ENCODE peak calls at places on chromosomes 7 and 10, in eight cellular contexts. One of them, this sample, is unnamed.
A peak's percentile ranks its signal among the peaks of the same experiment; 100 is the strongest.

GRCh38 chr7:103123529-103123928 is 25.4 kb downstream of the NAPEPLD start:
- DNase-seq in mucosa of descending colon: no peak
- DNase-seq in HCT116: no peak
- DNase-seq in sigmoid colon: no peak
- DNase-seq in Panc1: no peak
- DNase-seq in cardiac muscle cell: no peak
- DNase-seq in aorta: no peak
- DNase-seq in left ventricle myocardium inferior: no peak
- DNase-seq in this sample: no peak

GRCh38 chr10:18860591-18861205 is 187.9 kb upstream of the MALRD1 start:
- DNase-seq in mucosa of descending colon: no peak
- DNase-seq in HCT116: no peak
- DNase-seq in sigmoid colon: no peak
- DNase-seq in Panc1: no peak
- DNase-seq in cardiac muscle cell: no peak
- DNase-seq in aorta: no peak
- DNase-seq in left ventricle myocardium inferior: no peak
- DNase-seq in this sample: no peak

GRCh38 chr10:125373546-125373945 is 213.2 kb upstream of the CTBP2 start:
- DNase-seq in mucosa of descending colon: no peak
- DNase-seq in HCT116: no peak
- DNase-seq in sigmoid colon: no peak
- DNase-seq in Panc1: no peak
- DNase-seq in cardiac muscle cell: no peak
- DNase-seq in aorta: no peak
- DNase-seq in left ventricle myocardium inferior: no peak
- DNase-seq in this sample: no peak

GRCh38 chr10:74825371-74826141 is 844 bp upstream of the KAT6B start:
- DNase-seq in mucosa of descending colon: no peak
- DNase-seq in HCT116: no peak
- DNase-seq in sigmoid colon: no peak
- DNase-seq in Panc1: no peak
- DNase-seq in cardiac muscle cell: peak; percentile 82
- DNase-seq in aorta: no peak
- DNase-seq in left ventricle myocardium inferior: peak; percentile 66
- DNase-seq in this sample: no peak

GRCh38 chr10:4767033-4767814 is 58.8 kb upstream of the AKR1E2 start:
- DNase-seq in mucosa of descending colon: no peak
- DNase-seq in HCT116: peak; percentile 38
- DNase-seq in sigmoid colon: no peak
- DNase-seq in Panc1: peak; percentile 36
- DNase-seq in cardiac muscle cell: peak; percentile 52
- DNase-seq in aorta: no peak
- DNase-seq in left ventricle myocardium inferior: no peak
- DNase-seq in this sample: peak; percentile 26

GRCh38 chr7:21960922-21961321 is 15.2 kb upstream of the CDCA7L start:
- DNase-seq in mucosa of descending colon: no peak
- DNase-seq in HCT116: no peak
- DNase-seq in sigmoid colon: no peak
- DNase-seq in Panc1: no peak
- DNase-seq in cardiac muscle cell: no peak
- DNase-seq in aorta: no peak
- DNase-seq in left ventricle myocardium inferior: no peak
- DNase-seq in this sample: no peak

GRCh38 chr7:75055830-75056431 is 17.7 kb downstream of the RCC1L start:
- DNase-seq in mucosa of descending colon: no peak
- DNase-seq in HCT116: no peak
- DNase-seq in sigmoid colon: peak; percentile 82
- DNase-seq in Panc1: no peak
- DNase-seq in cardiac muscle cell: no peak
- DNase-seq in aorta: peak; percentile 76
- DNase-seq in left ventricle myocardium inferior: no peak
- DNase-seq in this sample: peak; percentile 79

GRCh38 chr10:77965294-77965693 is 38.7 kb upstream of the DLG5 start:
- DNase-seq in mucosa of descending colon: no peak
- DNase-seq in HCT116: no peak
- DNase-seq in sigmoid colon: no peak
- DNase-seq in Panc1: no peak
- DNase-seq in cardiac muscle cell: no peak
- DNase-seq in aorta: peak; percentile 3
- DNase-seq in left ventricle myocardium inferior: no peak
- DNase-seq in this sample: no peak

GRCh38 chr10:70320751-70321150 is 36.9 kb upstream of the NPFFR1 start:
- DNase-seq in mucosa of descending colon: no peak
- DNase-seq in HCT116: no peak
- DNase-seq in sigmoid colon: no peak
- DNase-seq in Panc1: no peak
- DNase-seq in cardiac muscle cell: no peak
- DNase-seq in aorta: no peak
- DNase-seq in left ventricle myocardium inferior: no peak
- DNase-seq in this sample: no peak

GRCh38 chr7:17320102-17320497 is 21.6 kb downstream of the AHR start:
- DNase-seq in mucosa of descending colon: no peak
- DNase-seq in HCT116: no peak
- DNase-seq in sigmoid colon: no peak
- DNase-seq in Panc1: no peak
- DNase-seq in cardiac muscle cell: no peak
- DNase-seq in aorta: no peak
- DNase-seq in left ventricle myocardium inferior: no peak
- DNase-seq in this sample: no peak
- H3K4me1 ChIP-seq in mucosa of descending colon: peaks cover under 1% of the 10 kb centered on the region
- H3K4me1 ChIP-seq in HCT116: peaks cover 2% of the 10 kb centered on the region
- H3K4me1 ChIP-seq in sigmoid colon: peaks cover 14% of the 10 kb centered on the region
- H3K4me1 ChIP-seq in Panc1: peaks cover 5% of the 10 kb centered on the region
- H3K4me1 ChIP-seq in cardiac muscle cell: peaks cover 11% of the 10 kb centered on the region
- H3K4me1 ChIP-seq in aorta: peaks cover 2% of the 10 kb centered on the region
- H3K4me1 ChIP-seq in left ventricle myocardium inferior: peaks cover 56% of the 10 kb centered on the region
- H3K4me1 ChIP-seq in this sample: no peaks in the 10 kb centered on the region

DNA sequence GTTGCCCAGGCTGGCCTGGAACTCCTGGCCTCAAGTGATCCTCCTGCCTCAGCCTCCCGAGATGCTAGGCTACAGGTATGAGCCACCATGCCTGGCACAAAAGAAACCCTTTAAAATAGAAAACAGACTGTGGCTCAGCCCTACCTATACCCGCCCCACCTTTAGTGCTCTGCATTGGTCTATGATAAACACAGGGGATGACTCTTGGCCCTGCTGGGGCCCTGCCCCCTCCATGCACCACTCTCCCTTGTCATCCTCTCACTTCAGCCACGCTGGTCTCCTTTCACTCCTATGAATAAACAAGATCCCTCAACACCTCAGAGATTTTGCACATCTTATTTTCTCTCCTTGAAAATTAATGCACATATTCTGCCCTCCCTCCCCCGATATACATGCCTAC is 251.4 kb upstream of the KLF14 start:
- DNase-seq in mucosa of descending colon: no peak
- DNase-seq in HCT116: no peak
- DNase-seq in sigmoid colon: no peak
- DNase-seq in Panc1: no peak
- DNase-seq in cardiac muscle cell: no peak
- DNase-seq in aorta: no peak
- DNase-seq in left ventricle myocardium inferior: no peak
- DNase-seq in this sample: no peak
- H3K4me1 ChIP-seq in mucosa of descending colon: peaks cover 16% of the 10 kb centered on the region
- H3K4me1 ChIP-seq in HCT116: peaks cover 78% of the 10 kb centered on the region
- H3K4me1 ChIP-seq in sigmoid colon: peaks cover 56% of the 10 kb centered on the region
- H3K4me1 ChIP-seq in Panc1: peaks cover 7% of the 10 kb centered on the region
- H3K4me1 ChIP-seq in cardiac muscle cell: no peaks in the 10 kb centered on the region
- H3K4me1 ChIP-seq in aorta: peaks cover 3% of the 10 kb centered on the region
- H3K4me1 ChIP-seq in left ventricle myocardium inferior: peaks cover 92% of the 10 kb centered on the region
- H3K4me1 ChIP-seq in this sample: peaks cover 14% of the 10 kb centered on the region

GRCh38 chr7:55502209-55502608 is 70.1 kb downstream of the VOPP1 start:
- DNase-seq in mucosa of descending colon: no peak
- DNase-seq in HCT116: no peak
- DNase-seq in sigmoid colon: no peak
- DNase-seq in Panc1: no peak
- DNase-seq in cardiac muscle cell: no peak
- DNase-seq in aorta: no peak
- DNase-seq in left ventricle myocardium inferior: no peak
- DNase-seq in this sample: no peak

GRCh38 chr7:55499591-55499990 is 72.7 kb downstream of the VOPP1 start:
- DNase-seq in mucosa of descending colon: no peak
- DNase-seq in HCT116: no peak
- DNase-seq in sigmoid colon: no peak
- DNase-seq in Panc1: no peak
- DNase-seq in cardiac muscle cell: no peak
- DNase-seq in aorta: no peak
- DNase-seq in left ventricle myocardium inferior: no peak
- DNase-seq in this sample: no peak

GRCh38 chr7:55498142-55498541 is 74.2 kb downstream of the VOPP1 start:
- DNase-seq in mucosa of descending colon: no peak
- DNase-seq in HCT116: no peak
- DNase-seq in sigmoid colon: no peak
- DNase-seq in Panc1: no peak
- DNase-seq in cardiac muscle cell: no peak
- DNase-seq in aorta: no peak
- DNase-seq in left ventricle myocardium inferior: no peak
- DNase-seq in this sample: no peak

GRCh38 chr7:55498770-55499169 is 73.5 kb downstream of the VOPP1 start:
- DNase-seq in mucosa of descending colon: no peak
- DNase-seq in HCT116: no peak
- DNase-seq in sigmoid colon: no peak
- DNase-seq in Panc1: no peak
- DNase-seq in cardiac muscle cell: no peak
- DNase-seq in aorta: no peak
- DNase-seq in left ventricle myocardium inferior: no peak
- DNase-seq in this sample: no peak

GRCh38 chr7:55500117-55500516 is 72.2 kb downstream of the VOPP1 start:
- DNase-seq in mucosa of descending colon: no peak
- DNase-seq in HCT116: no peak
- DNase-seq in sigmoid colon: no peak
- DNase-seq in Panc1: no peak
- DNase-seq in cardiac muscle cell: no peak
- DNase-seq in aorta: no peak
- DNase-seq in left ventricle myocardium inferior: no peak
- DNase-seq in this sample: no peak
- H3K4me1 ChIP-seq in mucosa of descending colon: no peaks in the 10 kb centered on the region
- H3K4me1 ChIP-seq in HCT116: peaks cover 7% of the 10 kb centered on the region
- H3K4me1 ChIP-seq in sigmoid colon: peaks cover 12% of the 10 kb centered on the region
- H3K4me1 ChIP-seq in Panc1: no peaks in the 10 kb centered on the region
- H3K4me1 ChIP-seq in cardiac muscle cell: peaks cover 31% of the 10 kb centered on the region
- H3K4me1 ChIP-seq in aorta: no peaks in the 10 kb centered on the region
- H3K4me1 ChIP-seq in left ventricle myocardium inferior: peaks cover 59% of the 10 kb centered on the region
- H3K4me1 ChIP-seq in this sample: no peaks in the 10 kb centered on the region

DNA sequence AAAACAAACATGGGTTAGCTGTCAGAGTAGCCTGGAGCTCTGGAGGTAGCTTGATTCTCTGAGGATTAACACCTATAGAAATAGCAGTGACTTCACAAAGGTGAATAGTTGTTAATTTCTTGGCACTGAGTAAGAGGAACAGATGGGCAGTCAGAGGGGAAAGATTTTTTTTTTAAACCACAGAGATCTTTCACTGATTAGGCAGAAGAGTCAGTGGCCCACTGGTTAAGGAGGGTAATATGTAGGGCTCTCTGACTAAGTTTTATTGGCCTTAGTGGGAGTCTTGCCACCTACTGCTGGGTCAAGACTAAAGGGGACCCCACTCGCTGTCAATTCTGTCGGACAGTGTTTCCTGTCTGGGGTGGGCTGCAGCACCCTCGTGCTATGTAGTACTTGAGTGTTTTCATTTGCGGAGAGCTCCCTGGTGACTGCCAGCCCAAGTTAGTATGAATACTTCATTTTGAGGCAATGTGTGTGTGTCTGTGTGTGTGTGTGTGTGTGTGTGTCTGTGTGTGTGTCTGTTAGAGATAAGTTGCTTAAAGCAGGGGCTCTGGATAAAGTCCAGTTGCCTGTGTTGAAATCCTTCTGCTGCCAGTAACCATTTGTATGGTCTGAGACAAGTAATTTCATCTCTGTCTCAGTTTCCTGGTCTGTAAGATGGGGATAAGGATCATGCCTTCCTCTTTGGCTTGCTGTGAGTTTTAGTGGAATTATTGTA is 145.2 kb downstream of the ARID5B start:
- DNase-seq in mucosa of descending colon: no peak
- DNase-seq in HCT116: no peak
- DNase-seq in sigmoid colon: peak; percentile 77
- DNase-seq in Panc1: no peak
- DNase-seq in cardiac muscle cell: no peak
- DNase-seq in aorta: no peak
- DNase-seq in left ventricle myocardium inferior: no peak
- DNase-seq in this sample: peak; percentile 63
- H3K4me1 ChIP-seq in mucosa of descending colon: peaks cover 46% of the 10 kb centered on the region
- H3K4me1 ChIP-seq in HCT116: no peaks in the 10 kb centered on the region
- H3K4me1 ChIP-seq in sigmoid colon: peaks cover 51% of the 10 kb centered on the region
- H3K4me1 ChIP-seq in Panc1: peaks cover 83% of the 10 kb centered on the region
- H3K4me1 ChIP-seq in cardiac muscle cell: peaks cover 51% of the 10 kb centered on the region
- H3K4me1 ChIP-seq in aorta: peaks cover 3% of the 10 kb centered on the region
- H3K4me1 ChIP-seq in left ventricle myocardium inferior: peaks cover 77% of the 10 kb centered on the region
- H3K4me1 ChIP-seq in this sample: no peaks in the 10 kb centered on the region